ENCODE peak calls at places on chromosomes 1 and 21, in five cellular contexts. S, Q, U, W and E are unnamed samples.

GRCh38 chr1:62241357-62242131 is 46.9 kb downstream of the L1TD1 start:
- DNase-seq in W (peak), S (no peak), Q (no peak), U (no peak), E (no peak)

GRCh38 chr1:75937034-75937433 is 4.8 kb upstream of the ASB17 start:
- DNase-seq in Q (no peak), U (peak), S (no peak), W (no peak), E (no peak)

GRCh38 chr1:182056596-182057366 is 4.7 kb downstream of the ZNF648 start:
- DNase-seq in Q (no peak), U (no peak), W (no peak), S (no peak), E (no peak)

GRCh38 chr1:171841931-171842723 is 829 bp downstream of the DNM3 start:
- DNase-seq in S (no peak), Q (peak), W (no peak), U (no peak), E (peak)

GRCh38 chr21:39048064-39048463 is 135.2 kb downstream of the PSMG1 start:
- DNase-seq in Q (peak), U (no peak), S (no peak), W (peak), E (no peak)

GRCh38 chr1:78699813-78700212 is 50.2 kb downstream of the IFI44 start:
- DNase-seq in S (no peak), W (no peak), U (no peak), Q (no peak), E (no peak)

GRCh38 chr1:116824631-116825399 is 70.6 kb downstream of the CD2 start:
- DNase-seq in S (no peak), U (no peak), W (no peak), Q (no peak), E (no peak)

GRCh38 chr1:221435510-221435909 is 306.4 kb downstream of the DUSP10 start:
- DNase-seq in S (no peak), U (peak), Q (peak), W (peak), E (peak)

GRCh38 chr1:205534444-205534985 is 30.0 kb downstream of the CDK18 start:
- DNase-seq in Q (no peak), W (no peak), U (no peak), S (no peak), E (no peak)

GRCh38 chr1:55893155-55893554 is 678.0 kb upstream of the USP24 start:
- DNase-seq in S (no peak), Q (peak), W (peak), U (peak), E (peak)

GRCh38 chr1:160460214-160460642 is 59.9 kb downstream of the VANGL2 start:
- DNase-seq in S (no peak), W (no peak), Q (no peak), U (no peak), E (no peak)

GRCh38 chr1:213733708-213734107 is 254.1 kb upstream of the PROX1 start:
- DNase-seq in W (no peak), S (no peak), U (no peak), Q (no peak), E (no peak)

GRCh38 chr1:37016121-37016520 is 18.2 kb downstream of the GRIK3 start:
- DNase-seq in U (no peak), S (no peak), W (no peak), Q (no peak), E (no peak)

GRCh38 chr1:232904566-232904965 is 45.8 kb upstream of the NTPCR start:
- DNase-seq in S (no peak), Q (peak), W (peak), U (no peak), E (peak)

GRCh38 chr1:13725714-13726175 is 25.8 kb downstream of the PRDM2 start:
- DNase-seq in S (no peak), W (peak), Q (peak), U (peak), E (peak)

GRCh38 chr1:167107456-167107855 is 13.6 kb downstream of the STYXL2 start:
- DNase-seq in S (no peak), Q (peak), W (no peak), U (no peak), E (no peak)

GRCh38 chr1:93600663-93601062 is 81.0 kb downstream of the BCAR3 start:
- DNase-seq in S (no peak), Q (no peak), W (no peak), U (no peak), E (no peak)

GRCh38 chr1:207336559-207337467 is 15.3 kb downstream of the CD55 start:
- DNase-seq in Q (peak), U (no peak), S (no peak), W (peak), E (peak)

GRCh38 chr1:54989473-54989872 is 9.0 kb downstream of the TMEM61 start:
- DNase-seq in S (no peak), W (no peak), Q (no peak), U (no peak), E (no peak)

GRCh38 chr1:237891979-237892378 is 1.3 kb upstream of the ZP4 start:
- DNase-seq in W (no peak), U (no peak), Q (peak), S (no peak), E (no peak)

GRCh38 chr1:96487404-96487803 is 234.2 kb upstream of the PTBP2 start:
- DNase-seq in W (no peak), S (no peak), U (no peak), Q (peak), E (no peak)

GRCh38 chr1:109197163-109198042 is 16.3 kb upstream of the SARS1 start:
- DNase-seq in S (peak), Q (peak), W (peak), U (no peak), E (no peak)

GRCh38 chr1:55490556-55490955 is 275.4 kb upstream of the USP24 start:
- DNase-seq in S (no peak), W (no peak), Q (peak), U (no peak), E (no peak)

GRCh38 chr1:151881479-151881878 is 27.8 kb downstream of the THEM4 start:
- DNase-seq in S (no peak), U (peak), Q (peak), W (no peak), E (no peak)

GRCh38 chr21:33069994-33070811 is at the start of gene OLIG1:
- DNase-seq in U (no peak), Q (peak), W (peak), S (no peak), E (peak)

GRCh38 chr1:4976859-4977440 is 322.5 kb downstream of the AJAP1 start:
- DNase-seq in S (no peak), W (no peak), U (no peak), Q (no peak), E (no peak)

GRCh38 chr21:45595574-45596295 is 47.8 kb upstream of the PCBP3 start:
- DNase-seq in U (no peak), S (no peak), W (no peak), Q (no peak), E (no peak)

GRCh38 chr1:36562181-36562685 is 79.5 kb upstream of the CSF3R start:
- DNase-seq in S (peak), U (no peak), W (no peak), Q (no peak), E (no peak)

GRCh38 chr1:29029652-29030051 is 94.1 kb downstream of the TMEM200B start:
- DNase-seq in U (no peak), Q (no peak), W (no peak), S (no peak), E (no peak)

GRCh38 chr1:181778630-181779285 is 282.8 kb downstream of the ZNF648 start:
- DNase-seq in W (peak), U (no peak), S (no peak), Q (peak), E (no peak)

GRCh38 chr1:183361081-183361480 is 57.1 kb downstream of the NMNAT2 start:
- DNase-seq in S (no peak), U (no peak), Q (no peak), W (no peak), E (no peak)

GRCh38 chr1:65170511-65171142 is 22.6 kb downstream of the AK4 start:
- DNase-seq in S (peak), Q (peak), U (no peak), W (no peak), E (no peak)

GRCh38 chr1:206495493-206496046 is 11.8 kb upstream of the RASSF5 start:
- DNase-seq in Q (no peak), U (no peak), W (no peak), S (no peak), E (no peak)

GRCh38 chr1:85801520-85801919 is 93.3 kb upstream of the ZNHIT6 start:
- DNase-seq in W (peak), Q (peak), U (no peak), S (no peak), E (no peak)

GRCh38 chr21:29125979-29126378 is 4.5 kb upstream of the MAP3K7CL start:
- DNase-seq in U (no peak), Q (no peak), S (no peak), W (no peak), E (no peak)

GRCh38 chr1:113178522-113178921 is 105.5 kb downstream of the LRIG2 start:
- DNase-seq in U (no peak), S (no peak), W (no peak), Q (no peak), E (no peak)

GRCh38 chr1:172723251-172723650 is 64.3 kb downstream of the FASLG start:
- DNase-seq in W (no peak), U (no peak), S (no peak), Q (no peak), E (no peak)

GRCh38 chr1:177256153-177256814 is 85.5 kb downstream of the BRINP2 start:
- DNase-seq in Q (peak), W (peak), S (peak), U (no peak), E (peak)

GRCh38 chr1:100536031-100536430 is 1.9 kb upstream of the GPR88 start:
- DNase-seq in S (no peak), U (peak), Q (no peak), W (no peak), E (peak)

GRCh38 chr1:100535264-100535663 is 2.7 kb upstream of the GPR88 start:
- DNase-seq in Q (no peak), S (no peak), U (no peak), W (no peak), E (no peak)

GRCh38 chr1:100539836-100540536 is 2.0 kb downstream of the GPR88 start:
- DNase-seq in W (peak), U (no peak), Q (peak), S (no peak), E (peak)

GRCh38 chr1:100542264-100542663 is 4.3 kb downstream of the GPR88 start:
- DNase-seq in Q (no peak), U (no peak), W (no peak), S (no peak), E (no peak)

GRCh38 chr1:100538935-100539835 is 1.2 kb downstream of the GPR88 start:
- DNase-seq in S (no peak), U (peak), W (peak), Q (peak), E (peak)
- TF ChIP-seq CTCF in S (peak), U (no peak), W (no peak), Q (no peak), E (no peak)

DNA sequence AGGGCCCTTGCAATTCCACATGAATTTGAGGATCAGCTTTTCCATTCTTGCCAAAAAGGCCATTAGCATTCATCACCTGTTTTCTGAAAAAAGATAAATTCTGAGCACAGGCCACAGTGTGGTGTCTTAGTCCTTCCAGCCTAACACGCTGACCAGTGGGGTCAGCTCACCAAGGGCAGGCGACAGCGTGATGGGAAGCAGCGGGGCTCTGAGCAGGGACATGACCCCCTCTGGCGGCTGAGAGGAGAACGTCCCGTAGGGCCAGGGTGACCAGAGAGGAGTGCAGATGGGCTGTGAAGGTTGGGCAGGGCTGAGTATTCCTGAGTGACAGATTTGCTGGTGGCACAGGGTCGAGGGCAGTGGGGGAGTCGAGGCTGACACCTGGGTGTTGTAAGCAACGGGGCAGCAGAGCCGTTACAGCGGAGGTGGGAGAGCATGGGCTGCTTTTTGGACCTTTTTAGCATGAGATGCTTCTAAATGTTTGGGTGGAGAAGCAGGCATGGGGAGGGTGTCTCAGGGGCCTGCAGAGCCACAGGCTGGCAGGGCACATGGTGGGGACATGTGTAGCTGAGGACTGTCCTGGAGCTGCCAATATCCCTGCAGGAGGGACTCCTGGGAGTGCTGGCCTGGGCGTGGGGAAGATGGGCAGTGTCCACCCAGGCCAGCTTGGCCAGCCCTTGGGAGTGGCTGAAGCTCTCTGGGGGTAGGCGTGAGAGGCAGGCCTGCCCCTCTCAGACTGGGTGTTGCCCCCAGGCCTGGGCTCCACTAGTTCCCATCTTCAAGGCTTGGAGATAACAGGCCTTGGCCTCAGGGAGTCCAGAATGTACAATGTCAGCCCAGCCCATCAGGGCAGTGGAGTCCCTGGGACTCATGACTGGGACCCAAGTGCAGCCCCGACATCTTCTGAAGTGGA is 8.6 kb upstream of the CALML6 start:
- DNase-seq in S (peak), U (peak), W (peak), Q (peak), E (peak)
- TF ChIP-seq CTCF in S (peak), U (peak), W (peak), Q (peak), E (peak)

GRCh38 chr1:67768480-67768879 is 64.8 kb downstream of the GNG12 start:
- DNase-seq in S (no peak), U (no peak), W (no peak), Q (no peak), E (no peak)

GRCh38 chr1:67769633-67770256 is 63.5 kb downstream of the GNG12 start:
- DNase-seq in Q (no peak), S (no peak), U (no peak), W (no peak), E (no peak)

GRCh38 chr1:67771776-67772175 is 61.5 kb downstream of the GNG12 start:
- DNase-seq in U (no peak), W (no peak), Q (no peak), S (no peak), E (no peak)

GRCh38 chr1:67773462-67773861 is 59.8 kb downstream of the GNG12 start:
- DNase-seq in U (no peak), Q (no peak), W (no peak), S (no peak), E (no peak)

GRCh38 chr1:67771152-67771551 is 62.1 kb downstream of the GNG12 start:
- DNase-seq in S (no peak), U (no peak), Q (peak), W (peak), E (no peak)
- TF ChIP-seq CTCF in S (no peak), U (no peak), Q (peak), W (peak), E (no peak)

GRCh38 chr1:223708001-223708359 is 4.4 kb upstream of the CAPN2 start:
- DNase-seq in S (no peak), Q (peak), W (peak), U (no peak), E (no peak)
- TF ChIP-seq CTCF in S (no peak), Q (peak), W (no peak), U (no peak), E (no peak)

GRCh38 chr1:26014179-26014578 is 7.4 kb upstream of the EXTL1 start:
- DNase-seq in S (no peak), Q (no peak), U (no peak), W (no peak), E (no peak)
- TF ChIP-seq CTCF in S (no peak), Q (no peak), U (no peak), W (no peak), E (no peak)

GRCh38 chr1:164240081-164240480 is 318.9 kb upstream of the PBX1 start:
- DNase-seq in Q (peak), W (peak), U (no peak), S (no peak), E (no peak)
- TF ChIP-seq CTCF in Q (peak), W (peak), U (peak), S (no peak), E (no peak)

GRCh38 chr1:46555826-46556619 is 4.6 kb upstream of the KNCN start:
- DNase-seq in Q (no peak), W (no peak), U (no peak), S (no peak), E (no peak)

GRCh38 chr1:46558141-46558963 is 6.9 kb upstream of the KNCN start:
- DNase-seq in W (no peak), Q (no peak), U (no peak), S (no peak), E (no peak)

GRCh38 chr1:46555081-46555432 is 3.6 kb upstream of the KNCN start:
- DNase-seq in Q (no peak), W (no peak), S (no peak), U (no peak), E (no peak)

GRCh38 chr1:46557403-46557802 is 6.0 kb upstream of the KNCN start:
- DNase-seq in W (no peak), Q (no peak), S (no peak), U (no peak), E (no peak)

DNA sequence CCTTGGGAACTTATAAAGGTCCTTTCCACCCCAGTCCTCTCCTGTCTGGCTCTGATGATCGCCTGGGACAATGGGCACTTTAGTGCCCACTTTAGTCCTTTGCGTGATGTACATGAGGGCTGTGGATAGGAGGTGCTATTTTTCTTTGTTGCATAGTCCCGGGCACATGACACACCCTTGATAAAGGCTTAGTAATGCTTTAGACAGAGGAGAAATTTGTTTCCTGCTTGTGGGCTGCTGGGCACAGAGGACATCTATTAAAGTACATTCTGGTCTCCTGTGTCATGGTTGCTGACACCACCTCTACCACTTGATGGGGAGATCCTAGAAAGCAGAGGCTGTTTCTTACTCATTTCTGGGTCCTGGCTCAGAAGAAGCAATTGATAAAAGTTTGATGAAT is 5.4 kb upstream of the KNCN start:
- DNase-seq in W (peak), S (no peak), Q (peak), U (no peak), E (no peak)
- TF ChIP-seq CTCF in W (no peak), S (no peak), Q (peak), U (no peak), E (no peak)

DNA sequence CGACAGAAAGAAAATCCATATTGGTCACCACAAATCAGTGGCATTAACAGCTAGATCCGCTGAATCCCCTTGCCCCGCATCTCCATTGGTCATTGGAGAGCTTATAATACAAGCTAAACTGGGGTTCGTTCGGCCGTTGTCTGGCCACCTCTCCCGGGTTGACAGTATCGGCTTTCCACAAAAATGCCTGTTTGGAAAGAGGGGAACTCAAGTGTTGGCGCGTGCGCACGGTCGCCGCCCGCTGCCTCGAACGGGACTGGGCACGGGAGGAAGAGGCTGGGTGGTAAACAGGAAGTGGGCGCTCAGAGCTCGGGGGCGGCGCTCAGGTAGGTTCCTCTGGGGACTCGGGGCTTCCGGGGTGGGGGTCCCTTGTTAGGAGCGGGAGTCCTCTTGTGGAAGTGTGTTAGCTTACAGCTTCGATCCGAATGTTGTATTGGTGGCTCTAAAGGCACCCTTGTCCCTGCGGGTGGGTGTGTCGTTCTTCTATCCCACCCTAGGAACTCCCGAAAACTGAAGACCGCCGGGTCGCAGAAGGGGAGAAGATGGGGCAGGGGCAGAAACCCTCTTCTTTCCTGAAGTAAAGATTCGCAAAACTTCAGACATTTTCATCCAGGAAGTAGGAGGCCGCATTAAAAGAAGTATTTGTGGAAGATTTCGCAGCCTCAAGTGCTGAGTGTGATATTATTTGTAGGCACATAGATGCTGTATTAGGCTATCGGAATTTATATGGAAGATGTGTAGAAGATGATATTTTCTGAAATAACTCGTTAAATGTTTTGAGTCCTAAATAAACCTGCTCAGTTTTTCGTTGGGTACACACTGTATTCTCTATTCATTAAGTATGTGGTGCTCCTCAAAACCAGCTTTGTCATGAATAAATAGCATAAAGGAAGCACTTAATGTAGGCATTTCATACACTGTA is 988 bp downstream of the BROX start:
- DNase-seq in S (peak), Q (peak), U (peak), W (peak), E (peak)
- TF ChIP-seq CTCF in S (no peak), Q (no peak), U (no peak), W (no peak), E (no peak)